ENCODE peak calls at places on chromosomes 5 and 9, in four cellular contexts. D is hypothalamus, S is cardiac muscle cell, B is NCI-H774. Q is an unnamed sample.
A peak's percentile ranks its signal among the peaks of the same experiment; 100 is the strongest.

GRCh38 chr5:109753279-109753678 is 63.6 kb downstream of the MAN2A1 start:
- DNase-seq in D (no peak), S (no peak), B (no peak), Q (no peak)

GRCh38 chr9:35792044-35792813 is 838 bp downstream of the NPR2 start:
- DNase-seq in D (no peak), S (no peak), B (no peak), Q (no peak)

GRCh38 chr9:107948086-107948485 is 458.5 kb upstream of the KLF4 start:
- DNase-seq in D (no peak), S (no peak), B (no peak), Q (no peak)

GRCh38 chr5:143374496-143375217 is 28.8 kb downstream of the NR3C1 start:
- DNase-seq in D (no peak), S (no peak), B (no peak), Q (no peak)

GRCh38 chr5:50881407-50881806 is 215.0 kb downstream of the PARP8 start:
- DNase-seq in D (no peak), S (peak; percentile 65), B (no peak), Q (no peak)

GRCh38 chr5:56301041-56301440 is 67.9 kb upstream of the ANKRD55 start:
- DNase-seq in D (no peak), S (no peak), B (no peak), Q (no peak)

GRCh38 chr5:81192351-81192750 is 40.8 kb upstream of the CKMT2 start:
- DNase-seq in D (no peak), S (no peak), B (no peak), Q (no peak)

GRCh38 chr9:92727716-92728700 is 36.6 kb downstream of the BICD2 start:
- DNase-seq in D (no peak), S (no peak), B (no peak), Q (no peak)